ENCODE peak calls at places on chromosomes 13 and 19, in ten cellular contexts. V is Caco-2, A is WERI-Rb-1, D is fibroblast of the aortic adventitia, R is glutamatergic neuron, T is prostate gland, S is BE2C, L is kidney epithelial cell, M is progenitor cell of endocrine pancreas, F is ovary. J is an unnamed sample.

GRCh38 chr19:16627194-16627927 is 643 bp downstream of the MED26 start:
- DNase-seq in F (peak), M (no peak), L (no peak), T (no peak), R (peak), V (peak), D (no peak), S (no peak), A (no peak), J (no peak)

GRCh38 chr13:21897140-21897539 is 226.3 kb downstream of the FGF9 start:
- DNase-seq in F (no peak), V (no peak), D (no peak), A (no peak), L (no peak), T (no peak), M (no peak), S (no peak), R (no peak), J (no peak)

GRCh38 chr13:110680852-110681251 is 25.1 kb downstream of the CARS2 start:
- DNase-seq in R (peak), T (no peak), M (no peak), D (no peak), V (peak), L (no peak), A (peak), S (peak), F (no peak), J (peak)

GRCh38 chr13:98333481-98333880 is 156.4 kb upstream of the RNF113B start:
- DNase-seq in R (no peak), L (no peak), V (no peak), A (no peak), D (no peak), T (no peak), M (no peak), S (no peak), F (no peak), J (no peak)

GRCh38 chr19:52343548-52343947 is 7.5 kb downstream of the ZNF610 start:
- DNase-seq in M (peak), V (peak), R (peak), D (peak), T (no peak), S (peak), L (no peak), A (peak), F (peak), J (peak)

GRCh38 chr13:110109910-110110309 is 197.0 kb downstream of the COL4A1 start:
- DNase-seq in D (peak), A (peak), V (no peak), T (no peak), R (no peak), L (no peak), S (no peak), F (peak), M (no peak), J (no peak)

GRCh38 chr19:13881692-13882418 is 4.9 kb downstream of the NANOS3 start:
- DNase-seq in S (no peak), A (no peak), F (no peak), V (no peak), D (peak), R (no peak), L (no peak), T (no peak), M (no peak), J (peak)

GRCh38 chr13:29160862-29161261 is 340.7 kb downstream of the MTUS2 start:
- DNase-seq in M (no peak), L (no peak), A (no peak), S (no peak), V (no peak), T (no peak), F (no peak), D (no peak), R (no peak), J (no peak)

GRCh38 chr13:41405367-41405766 is 52.0 kb upstream of the RGCC start:
- DNase-seq in L (no peak), A (no peak), S (no peak), M (no peak), V (no peak), D (no peak), R (no peak), F (no peak), T (no peak), J (no peak)

GRCh38 chr13:66994097-66994496 is 236.0 kb downstream of the PCDH9 start:
- DNase-seq in M (peak), D (peak), T (no peak), L (peak), F (peak), V (peak), A (peak), R (peak), S (peak), J (peak)

GRCh38 chr19:16249826-16250434 is 52.2 kb downstream of the AP1M1 start:
- DNase-seq in F (no peak), R (no peak), M (no peak), A (no peak), S (no peak), V (no peak), L (no peak), D (peak), T (no peak), J (no peak)

GRCh38 chr19:15265849-15266248 is 33.6 kb upstream of the EPHX3 start:
- DNase-seq in F (peak), A (no peak), V (no peak), L (peak), S (peak), R (no peak), T (peak), D (peak), M (no peak), J (no peak)

GRCh38 chr19:56310462-56310861 is 4.2 kb downstream of the ZSCAN5A start:
- DNase-seq in R (no peak), S (no peak), D (no peak), F (no peak), T (no peak), V (no peak), A (no peak), L (no peak), M (no peak), J (no peak)

GRCh38 chr13:45718063-45718462 is 15.9 kb downstream of the CBY2 start:
- DNase-seq in D (peak), A (no peak), V (peak), L (no peak), R (no peak), M (no peak), S (no peak), F (no peak), T (no peak), J (peak)
- TF ChIP-seq CTCF in D (peak), A (peak), V (peak), L (peak), R (peak), M (peak), S (peak), F (no peak), T (no peak), J (peak)

GRCh38 chr13:113758651-113759524 is at the start of gene TMEM255B:
- DNase-seq in M (peak), V (peak), R (peak), S (peak), L (no peak), A (peak), F (peak), D (peak), T (peak), J (peak)
- TF ChIP-seq CTCF in M (peak), V (peak), R (no peak), S (peak), L (no peak), A (peak), F (no peak), D (peak), T (peak), J (no peak)

DNA sequence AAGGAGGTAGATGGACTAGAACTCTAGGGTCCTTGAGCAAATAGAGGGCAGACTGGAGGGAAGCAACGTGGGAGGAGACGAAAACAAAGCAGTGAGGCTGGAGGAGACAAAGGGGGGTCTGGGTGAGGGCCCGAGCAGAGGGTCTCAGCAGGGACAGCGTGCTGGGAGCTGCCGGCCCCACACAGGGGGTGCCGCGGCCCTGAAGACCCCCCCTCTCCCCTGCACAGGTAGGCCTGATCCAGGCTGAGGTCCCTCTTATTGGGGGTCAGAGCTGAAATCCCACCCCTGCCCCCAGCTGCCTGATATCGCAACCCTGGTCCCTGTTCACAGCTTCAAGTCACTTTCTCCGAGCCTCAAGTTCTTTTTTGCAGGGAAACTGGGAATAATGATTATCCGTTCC is 8.7 kb downstream of the EPS8L1 start:
- DNase-seq in F (no peak), R (no peak), T (no peak), S (no peak), L (no peak), A (no peak), V (no peak), M (no peak), D (no peak), J (no peak)
- TF ChIP-seq CTCF in F (no peak), R (no peak), T (no peak), S (no peak), L (no peak), A (no peak), V (no peak), M (no peak), D (no peak), J (no peak)

DNA sequence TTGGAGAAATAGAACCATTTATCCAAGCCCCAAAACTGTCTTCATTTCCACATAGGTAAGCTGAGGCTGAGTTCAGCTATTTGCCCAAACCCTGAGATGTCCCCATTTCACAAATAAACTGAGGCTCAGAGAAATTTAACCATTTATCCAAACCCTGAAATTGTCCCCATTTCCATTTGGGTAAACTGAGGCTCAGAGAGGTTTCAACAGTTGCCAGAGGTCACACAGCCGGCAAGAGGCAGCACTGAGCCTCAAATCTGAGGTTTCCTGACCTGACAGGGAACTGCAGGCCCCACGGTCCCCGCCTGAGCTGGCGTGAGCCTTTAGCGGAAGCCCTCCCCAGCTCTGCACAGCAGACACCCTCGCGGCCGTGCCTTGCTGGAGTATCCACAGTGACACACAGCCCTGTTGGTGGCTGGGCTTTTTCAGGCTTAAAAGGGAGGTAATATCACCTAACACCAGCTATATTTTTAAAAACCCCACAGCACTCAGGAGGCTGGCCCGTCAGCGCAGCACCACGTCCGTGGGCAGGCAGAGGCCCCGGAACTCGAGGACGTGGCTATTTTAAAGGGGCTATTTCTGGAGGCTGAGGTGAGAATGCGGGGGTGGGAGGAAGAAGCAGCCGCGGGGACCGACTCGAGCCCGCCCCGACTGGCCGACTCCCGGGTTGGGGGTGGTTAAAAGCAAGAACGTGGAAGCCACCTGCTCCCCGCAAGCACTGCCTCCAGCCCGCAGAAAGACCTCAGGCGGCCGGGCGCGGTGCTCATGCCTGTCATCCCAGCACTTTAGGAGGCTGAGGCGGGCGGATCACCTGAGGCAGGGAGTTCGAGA is 18.5 kb downstream of the PTPRS start:
- DNase-seq in V (no peak), L (no peak), R (peak), D (no peak), M (no peak), T (no peak), S (peak), F (no peak), A (no peak), J (peak)
- TF ChIP-seq CTCF in V (no peak), L (no peak), R (no peak), D (no peak), M (no peak), T (no peak), S (no peak), F (no peak), A (no peak), J (peak)

DNA sequence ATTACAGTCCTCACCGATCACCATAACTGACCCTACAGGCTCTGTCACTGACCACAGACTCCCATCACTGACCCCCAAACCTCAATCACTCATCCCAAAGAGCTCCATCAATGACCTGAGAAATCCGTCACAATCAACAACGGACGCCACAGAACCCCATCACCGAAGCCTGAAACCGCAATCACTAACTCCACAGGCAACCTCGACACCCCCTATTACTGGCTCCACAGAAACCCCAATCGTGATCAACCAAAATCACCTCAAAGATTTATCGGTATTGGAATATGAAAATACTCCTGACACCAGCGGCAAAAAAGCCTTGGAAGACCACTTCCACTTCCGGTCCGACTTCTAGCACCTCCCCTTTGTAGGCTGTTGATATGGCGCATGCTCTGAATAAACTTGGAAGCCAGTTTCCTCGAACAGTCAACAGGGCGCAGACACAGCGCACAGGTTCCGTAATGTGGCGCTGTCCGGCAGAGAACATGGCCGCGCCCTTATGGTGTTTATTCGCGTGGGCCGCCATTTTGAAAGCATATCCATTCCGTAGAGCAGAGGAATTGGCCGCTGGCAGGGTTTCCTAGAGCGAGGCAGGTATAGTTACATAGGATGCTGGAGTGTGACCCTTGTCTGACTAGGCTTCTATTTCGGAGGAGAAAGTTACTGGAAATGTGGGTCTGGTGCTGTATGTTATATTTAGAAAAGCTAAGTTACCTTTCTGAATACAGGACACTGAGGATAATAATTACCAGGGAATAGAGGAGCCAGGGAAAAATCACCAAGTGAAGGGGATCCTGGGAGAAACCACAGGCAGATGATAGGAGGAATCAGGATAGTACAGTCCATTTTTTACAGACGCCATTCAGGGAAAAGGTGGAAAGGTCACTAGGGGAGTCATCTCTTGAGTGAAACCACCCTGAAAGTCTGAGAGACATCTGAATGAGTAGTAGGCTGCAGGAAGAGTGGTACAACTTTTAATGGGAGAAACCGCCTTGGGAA is at the start of gene ZNF585A:
- DNase-seq in R (peak), S (peak), V (peak), D (peak), T (peak), L (peak), A (peak), M (peak), F (peak), J (peak)
- TF ChIP-seq CTCF in R (no peak), S (peak), V (no peak), D (peak), T (no peak), L (no peak), A (peak), M (peak), F (no peak), J (peak)

GRCh38 chr19:10946964-10947657 is 13.7 kb upstream of the SMARCA4 start:
- DNase-seq in D (peak), A (no peak), S (no peak), M (no peak), R (no peak), T (no peak), L (no peak), V (no peak), F (no peak), J (no peak)

GRCh38 chr19:10952809-10953208 is 8.0 kb upstream of the SMARCA4 start:
- DNase-seq in R (no peak), F (no peak), S (no peak), D (no peak), V (peak), A (no peak), T (peak), L (no peak), M (no peak), J (no peak)
- TF ChIP-seq CTCF in R (no peak), F (no peak), S (no peak), D (no peak), V (no peak), A (no peak), T (no peak), L (no peak), M (no peak), J (no peak)

DNA sequence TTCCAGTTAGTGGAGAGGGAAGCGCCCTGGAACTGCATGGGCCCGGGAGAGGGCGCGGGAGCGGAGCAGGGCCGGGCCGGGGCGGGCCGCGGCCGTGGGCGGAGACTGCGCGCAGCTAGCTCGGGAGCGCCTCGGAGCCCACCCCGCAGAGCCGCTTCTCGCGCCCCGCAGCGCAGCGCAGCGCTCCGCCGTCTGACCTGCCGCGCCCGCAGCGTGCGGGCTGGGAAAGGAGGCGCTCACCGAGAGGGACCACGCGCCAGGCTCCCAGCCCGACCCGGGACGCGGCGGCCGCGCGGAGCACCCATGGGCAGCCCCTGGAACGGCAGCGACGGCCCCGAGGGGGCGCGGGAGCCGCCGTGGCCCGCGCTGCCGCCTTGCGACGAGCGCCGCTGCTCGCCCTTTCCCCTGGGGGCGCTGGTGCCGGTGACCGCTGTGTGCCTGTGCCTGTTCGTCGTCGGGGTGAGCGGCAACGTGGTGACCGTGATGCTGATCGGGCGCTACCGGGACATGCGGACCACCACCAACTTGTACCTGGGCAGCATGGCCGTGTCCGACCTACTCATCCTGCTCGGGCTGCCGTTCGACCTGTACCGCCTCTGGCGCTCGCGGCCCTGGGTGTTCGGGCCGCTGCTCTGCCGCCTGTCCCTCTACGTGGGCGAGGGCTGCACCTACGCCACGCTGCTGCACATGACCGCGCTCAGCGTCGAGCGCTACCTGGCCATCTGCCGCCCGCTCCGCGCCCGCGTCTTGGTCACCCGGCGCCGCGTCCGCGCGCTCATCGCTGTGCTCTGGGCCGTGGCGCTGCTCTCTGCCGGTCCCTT is at the start of gene MLNR:
- DNase-seq in F (no peak), S (peak), A (peak), D (no peak), T (no peak), L (no peak), V (peak), M (peak), R (peak), J (peak)
- TF ChIP-seq CTCF in F (peak), S (peak), A (peak), D (no peak), T (no peak), L (no peak), V (peak), M (peak), R (no peak), J (no peak)

GRCh38 chr13:45909089-45909488 is 57.5 kb upstream of the SIAH3 start:
- DNase-seq in D (no peak), L (no peak), V (no peak), R (no peak), T (no peak), A (no peak), F (no peak), S (no peak), M (no peak), J (no peak)

GRCh38 chr13:45909724-45910123 is 58.2 kb upstream of the SIAH3 start:
- DNase-seq in T (no peak), D (no peak), A (no peak), F (no peak), M (no peak), S (no peak), R (no peak), L (no peak), V (no peak), J (no peak)

GRCh38 chr13:45907501-45907900 is 55.9 kb upstream of the SIAH3 start:
- DNase-seq in A (no peak), F (no peak), D (no peak), L (no peak), T (no peak), S (peak), R (no peak), V (no peak), M (no peak), J (no peak)
- TF ChIP-seq CTCF in A (no peak), F (no peak), D (no peak), L (no peak), T (no peak), S (no peak), R (no peak), V (no peak), M (no peak), J (no peak)

GRCh38 chr13:30377312-30377685 is 45.0 kb upstream of the UBE2L5 start:
- DNase-seq in V (no peak), S (no peak), M (no peak), L (no peak), F (no peak), T (no peak), D (no peak), R (no peak), A (no peak), J (no peak)

GRCh38 chr13:30373727-30374126 is 48.6 kb upstream of the UBE2L5 start:
- DNase-seq in L (no peak), T (no peak), F (no peak), M (no peak), A (no peak), D (no peak), R (no peak), V (no peak), S (no peak), J (peak)

GRCh38 chr13:30376426-30377311 is 45.6 kb upstream of the UBE2L5 start:
- DNase-seq in L (no peak), D (no peak), A (no peak), S (no peak), M (no peak), T (no peak), V (peak), R (no peak), F (no peak), J (peak)

GRCh38 chr13:30371649-30372265 is 50.5 kb upstream of the UBE2L5 start:
- DNase-seq in R (no peak), D (peak), S (peak), F (no peak), M (no peak), A (no peak), T (peak), V (peak), L (no peak), J (peak)

DNA sequence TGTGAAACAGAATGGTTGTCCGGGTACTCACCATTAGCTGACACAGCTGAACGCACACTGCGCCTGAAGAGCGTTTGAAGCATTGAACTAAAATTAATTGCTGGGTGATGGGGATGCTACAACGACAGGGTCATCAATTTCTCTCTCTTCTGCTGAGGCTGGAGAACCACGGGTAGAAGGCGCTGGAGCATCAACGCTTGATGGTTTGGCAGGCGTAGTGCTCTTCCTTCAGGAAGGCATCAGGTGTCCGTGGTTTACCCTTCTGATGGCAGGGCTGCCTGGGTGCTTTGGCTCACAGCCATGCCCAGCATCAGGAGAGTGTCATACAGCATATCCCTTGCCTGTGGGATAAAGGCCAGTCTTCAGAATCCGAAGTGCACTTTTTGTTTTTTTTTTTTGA is 46.9 kb upstream of the UBE2L5 start:
- DNase-seq in M (no peak), F (no peak), R (no peak), T (no peak), A (no peak), V (no peak), D (no peak), L (no peak), S (no peak), J (no peak)
- TF ChIP-seq CTCF in M (no peak), F (no peak), R (no peak), T (no peak), A (no peak), V (no peak), D (no peak), L (no peak), S (no peak), J (no peak)

J was measured in GM10248.